ENCODE peak calls at places on chromosomes 4 and X, in nine cellular contexts. One of them, this sample, is unnamed.

GRCh38 chrX:131854586-131854985 is 168.5 kb upstream of the STK26 start:
- DNase-seq in neural progenitor cell: no peak
- DNase-seq in lower leg skin: no peak
- DNase-seq in tibial artery: no peak
- DNase-seq in HFF-Myc: no peak
- DNase-seq in mucosa of descending colon: no peak
- DNase-seq in cardiac muscle cell: peak
- DNase-seq in Panc1: no peak
- DNase-seq in fibroblast of lung: peak
- DNase-seq in this sample: no peak

GRCh38 chr4:48247142-48247877 is 22.3 kb downstream of the TEC start:
- DNase-seq in HFF-Myc: peak
- DNase-seq in cardiac muscle cell: peak
- DNase-seq in Panc1: no peak
- DNase-seq in neural progenitor cell: no peak
- DNase-seq in fibroblast of lung: peak
- DNase-seq in mucosa of descending colon: no peak
- DNase-seq in lower leg skin: no peak
- DNase-seq in tibial artery: no peak
- DNase-seq in this sample: no peak

GRCh38 chrX:130682990-130683389 is 220.0 kb downstream of the ENOX2 start:
- DNase-seq in mucosa of descending colon: no peak
- DNase-seq in Panc1: no peak
- DNase-seq in HFF-Myc: no peak
- DNase-seq in cardiac muscle cell: peak
- DNase-seq in neural progenitor cell: no peak
- DNase-seq in lower leg skin: no peak
- DNase-seq in tibial artery: no peak
- DNase-seq in fibroblast of lung: peak
- DNase-seq in this sample: no peak

GRCh38 chr4:147975325-147975724 is 243.4 kb downstream of the ARHGAP10 start:
- DNase-seq in HFF-Myc: no peak
- DNase-seq in lower leg skin: no peak
- DNase-seq in fibroblast of lung: peak
- DNase-seq in cardiac muscle cell: peak
- DNase-seq in neural progenitor cell: no peak
- DNase-seq in mucosa of descending colon: no peak
- DNase-seq in Panc1: no peak
- DNase-seq in tibial artery: no peak
- DNase-seq in this sample: peak

GRCh38 chr4:112522389-112522788 is 6.4 kb upstream of the NEUROG2 start:
- DNase-seq in tibial artery: no peak
- DNase-seq in mucosa of descending colon: no peak
- DNase-seq in cardiac muscle cell: no peak
- DNase-seq in lower leg skin: no peak
- DNase-seq in fibroblast of lung: no peak
- DNase-seq in HFF-Myc: no peak
- DNase-seq in neural progenitor cell: peak
- DNase-seq in Panc1: no peak
- DNase-seq in this sample: no peak

GRCh38 chr4:139015948-139016451 is 419 bp downstream of the NOCT start:
- DNase-seq in mucosa of descending colon: peak
- DNase-seq in fibroblast of lung: peak
- DNase-seq in HFF-Myc: no peak
- DNase-seq in neural progenitor cell: no peak
- DNase-seq in tibial artery: no peak
- DNase-seq in cardiac muscle cell: peak
- DNase-seq in Panc1: no peak
- DNase-seq in lower leg skin: no peak
- DNase-seq in this sample: no peak

GRCh38 chrX:119105826-119106225 is 21.8 kb downstream of the KIAA1210 start:
- DNase-seq in HFF-Myc: no peak
- DNase-seq in lower leg skin: no peak
- DNase-seq in tibial artery: no peak
- DNase-seq in cardiac muscle cell: peak
- DNase-seq in neural progenitor cell: no peak
- DNase-seq in mucosa of descending colon: no peak
- DNase-seq in fibroblast of lung: peak
- DNase-seq in Panc1: no peak
- DNase-seq in this sample: no peak

GRCh38 chr4:176883681-176884418 is 91.1 kb upstream of the VEGFC start:
- DNase-seq in tibial artery: no peak
- DNase-seq in neural progenitor cell: no peak
- DNase-seq in mucosa of descending colon: no peak
- DNase-seq in lower leg skin: no peak
- DNase-seq in fibroblast of lung: peak
- DNase-seq in HFF-Myc: peak
- DNase-seq in cardiac muscle cell: peak
- DNase-seq in Panc1: peak
- DNase-seq in this sample: peak

GRCh38 chr4:72954811-72955210 is 114.7 kb downstream of the COX18 start:
- DNase-seq in fibroblast of lung: no peak
- DNase-seq in HFF-Myc: no peak
- DNase-seq in neural progenitor cell: no peak
- DNase-seq in lower leg skin: no peak
- DNase-seq in Panc1: no peak
- DNase-seq in tibial artery: no peak
- DNase-seq in mucosa of descending colon: no peak
- DNase-seq in cardiac muscle cell: no peak
- DNase-seq in this sample: peak

GRCh38 chr4:94978904-94979303 is 221.1 kb downstream of the BMPR1B start:
- DNase-seq in cardiac muscle cell: peak
- DNase-seq in HFF-Myc: no peak
- DNase-seq in lower leg skin: no peak
- DNase-seq in mucosa of descending colon: no peak
- DNase-seq in neural progenitor cell: no peak
- DNase-seq in fibroblast of lung: peak
- DNase-seq in tibial artery: no peak
- DNase-seq in Panc1: no peak
- DNase-seq in this sample: no peak

GRCh38 chr4:170391066-170391754 is 301.5 kb upstream of the AADAT start:
- DNase-seq in cardiac muscle cell: no peak
- DNase-seq in tibial artery: no peak
- DNase-seq in lower leg skin: no peak
- DNase-seq in HFF-Myc: no peak
- DNase-seq in neural progenitor cell: peak
- DNase-seq in fibroblast of lung: no peak
- DNase-seq in Panc1: no peak
- DNase-seq in mucosa of descending colon: no peak
- DNase-seq in this sample: no peak

GRCh38 chr4:160880186-160880585 is 1283.6 kb downstream of the FSTL5 start:
- DNase-seq in cardiac muscle cell: no peak
- DNase-seq in lower leg skin: no peak
- DNase-seq in tibial artery: no peak
- DNase-seq in neural progenitor cell: peak
- DNase-seq in fibroblast of lung: no peak
- DNase-seq in mucosa of descending colon: no peak
- DNase-seq in Panc1: no peak
- DNase-seq in HFF-Myc: no peak
- DNase-seq in this sample: no peak

GRCh38 chrX:151985955-151986354 is 11.5 kb upstream of the GABRE start:
- DNase-seq in cardiac muscle cell: peak
- DNase-seq in tibial artery: peak
- DNase-seq in mucosa of descending colon: peak
- DNase-seq in fibroblast of lung: peak
- DNase-seq in Panc1: no peak
- DNase-seq in neural progenitor cell: no peak
- DNase-seq in lower leg skin: peak
- DNase-seq in HFF-Myc: no peak
- DNase-seq in this sample: no peak

GRCh38 chr4:56764775-56765174 is 56.7 kb downstream of the SPINK2 start:
- DNase-seq in fibroblast of lung: no peak
- DNase-seq in cardiac muscle cell: peak
- DNase-seq in Panc1: no peak
- DNase-seq in neural progenitor cell: no peak
- DNase-seq in lower leg skin: no peak
- DNase-seq in HFF-Myc: peak
- DNase-seq in tibial artery: no peak
- DNase-seq in mucosa of descending colon: no peak
- DNase-seq in this sample: no peak

GRCh38 chrX:105701310-105702052 is 120.9 kb upstream of the NRK start:
- DNase-seq in HFF-Myc: no peak
- DNase-seq in mucosa of descending colon: no peak
- DNase-seq in neural progenitor cell: no peak
- DNase-seq in cardiac muscle cell: peak
- DNase-seq in lower leg skin: no peak
- DNase-seq in fibroblast of lung: peak
- DNase-seq in Panc1: no peak
- DNase-seq in tibial artery: no peak
- DNase-seq in this sample: no peak

GRCh38 chr4:145538636-145539035 is 57.0 kb downstream of the SMAD1 start:
- DNase-seq in lower leg skin: no peak
- DNase-seq in HFF-Myc: no peak
- DNase-seq in Panc1: no peak
- DNase-seq in mucosa of descending colon: no peak
- DNase-seq in tibial artery: no peak
- DNase-seq in neural progenitor cell: no peak
- DNase-seq in cardiac muscle cell: no peak
- DNase-seq in fibroblast of lung: no peak
- DNase-seq in this sample: no peak

GRCh38 chr4:114562176-114562904 is 36.3 kb upstream of the UGT8 start:
- DNase-seq in lower leg skin: no peak
- DNase-seq in mucosa of descending colon: no peak
- DNase-seq in neural progenitor cell: peak
- DNase-seq in cardiac muscle cell: no peak
- DNase-seq in HFF-Myc: no peak
- DNase-seq in fibroblast of lung: no peak
- DNase-seq in Panc1: no peak
- DNase-seq in tibial artery: no peak
- DNase-seq in this sample: no peak

GRCh38 chr4:121698119-121698732 is 1.4 kb upstream of the ANXA5 start:
- DNase-seq in tibial artery: no peak
- DNase-seq in mucosa of descending colon: no peak
- DNase-seq in cardiac muscle cell: peak
- DNase-seq in fibroblast of lung: peak
- DNase-seq in Panc1: no peak
- DNase-seq in HFF-Myc: no peak
- DNase-seq in lower leg skin: peak
- DNase-seq in neural progenitor cell: no peak
- DNase-seq in this sample: no peak

GRCh38 chrX:39808471-39808917 is 289.3 kb downstream of the BCOR start:
- DNase-seq in Panc1: no peak
- DNase-seq in mucosa of descending colon: no peak
- DNase-seq in cardiac muscle cell: peak
- DNase-seq in neural progenitor cell: no peak
- DNase-seq in tibial artery: peak
- DNase-seq in fibroblast of lung: peak
- DNase-seq in HFF-Myc: peak
- DNase-seq in lower leg skin: no peak
- DNase-seq in this sample: peak

GRCh38 chr4:8272472-8273428 is 3.2 kb downstream of the HTRA3 start:
- DNase-seq in Panc1: no peak
- DNase-seq in cardiac muscle cell: peak
- DNase-seq in HFF-Myc: no peak
- DNase-seq in mucosa of descending colon: no peak
- DNase-seq in neural progenitor cell: no peak
- DNase-seq in tibial artery: no peak
- DNase-seq in lower leg skin: no peak
- DNase-seq in fibroblast of lung: peak
- DNase-seq in this sample: no peak
- H3K4me3 ChIP-seq in Panc1: no peak
- H3K4me3 ChIP-seq in cardiac muscle cell: no peak
- H3K4me3 ChIP-seq in HFF-Myc: no peak
- H3K4me3 ChIP-seq in mucosa of descending colon: no peak
- H3K4me3 ChIP-seq in neural progenitor cell: no peak
- H3K4me3 ChIP-seq in tibial artery: no peak
- H3K4me3 ChIP-seq in lower leg skin: no peak
- H3K4me3 ChIP-seq in fibroblast of lung: no peak
- H3K4me3 ChIP-seq in this sample: no peak

GRCh38 chr4:37132351-37132989 is 112.1 kb upstream of the NWD2 start:
- DNase-seq in HFF-Myc: no peak
- DNase-seq in fibroblast of lung: no peak
- DNase-seq in lower leg skin: no peak
- DNase-seq in Panc1: no peak
- DNase-seq in tibial artery: no peak
- DNase-seq in cardiac muscle cell: no peak
- DNase-seq in neural progenitor cell: peak
- DNase-seq in mucosa of descending colon: no peak
- DNase-seq in this sample: no peak
- TF ChIP-seq CTCF in HFF-Myc: no peak
- TF ChIP-seq CTCF in fibroblast of lung: no peak
- TF ChIP-seq CTCF in lower leg skin: no peak
- TF ChIP-seq CTCF in Panc1: no peak
- TF ChIP-seq CTCF in tibial artery: no peak
- TF ChIP-seq CTCF in cardiac muscle cell: no peak
- TF ChIP-seq CTCF in neural progenitor cell: peak
- TF ChIP-seq CTCF in mucosa of descending colon: no peak
- TF ChIP-seq CTCF in this sample: no peak

GRCh38 chr4:16082038-16082423 is 1.8 kb downstream of the PROM1 start:
- DNase-seq in mucosa of descending colon: no peak
- DNase-seq in lower leg skin: no peak
- DNase-seq in cardiac muscle cell: no peak
- DNase-seq in fibroblast of lung: no peak
- DNase-seq in tibial artery: no peak
- DNase-seq in HFF-Myc: no peak
- DNase-seq in Panc1: no peak
- DNase-seq in neural progenitor cell: no peak
- DNase-seq in this sample: no peak
- H3K4me3 ChIP-seq in mucosa of descending colon: no peak
- H3K4me3 ChIP-seq in lower leg skin: peak
- H3K4me3 ChIP-seq in cardiac muscle cell: peak
- H3K4me3 ChIP-seq in fibroblast of lung: no peak
- H3K4me3 ChIP-seq in tibial artery: peak
- H3K4me3 ChIP-seq in HFF-Myc: no peak
- H3K4me3 ChIP-seq in Panc1: peak
- H3K4me3 ChIP-seq in neural progenitor cell: peak
- H3K4me3 ChIP-seq in this sample: no peak

DNA sequence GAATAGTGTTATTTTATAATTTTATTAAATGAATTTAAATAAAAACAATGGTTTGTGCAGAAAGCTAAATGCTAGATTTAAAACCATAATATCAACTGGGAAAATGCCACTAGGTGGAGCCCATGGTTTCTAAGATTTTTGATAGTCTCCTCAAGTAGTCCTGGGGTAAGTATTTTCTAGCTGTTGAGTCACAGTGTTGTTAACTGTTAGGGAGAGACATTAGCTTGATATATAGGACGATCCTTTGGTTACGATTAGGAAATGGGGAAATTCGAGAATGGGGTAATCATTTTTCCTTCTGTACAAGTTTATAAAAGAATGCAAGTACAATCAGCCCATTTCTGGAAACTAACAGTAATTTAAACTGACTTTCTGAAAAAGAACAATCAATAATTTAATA is 378.4 kb downstream of the ANKRD50 start:
- DNase-seq in neural progenitor cell: peak
- DNase-seq in Panc1: peak
- DNase-seq in mucosa of descending colon: peak
- DNase-seq in tibial artery: no peak
- DNase-seq in HFF-Myc: peak
- DNase-seq in lower leg skin: no peak
- DNase-seq in fibroblast of lung: peak
- DNase-seq in cardiac muscle cell: peak
- DNase-seq in this sample: peak
- TF ChIP-seq CTCF in neural progenitor cell: peak
- TF ChIP-seq CTCF in Panc1: peak
- TF ChIP-seq CTCF in mucosa of descending colon: peak
- TF ChIP-seq CTCF in tibial artery: peak
- TF ChIP-seq CTCF in HFF-Myc: peak
- TF ChIP-seq CTCF in lower leg skin: no peak
- TF ChIP-seq CTCF in fibroblast of lung: peak
- TF ChIP-seq CTCF in cardiac muscle cell: peak
- TF ChIP-seq CTCF in this sample: peak

This sample was measured in AG09309.